ENCODE peak calls at places on chromosomes 4 and X, in seven cellular contexts. C is astrocyte of the cerebellum, J is pancreas, S is upper lobe of right lung, Y is AG10803, X is thyroid gland, H is hepatocyte. D is an unnamed sample.

GRCh38 chrX:128816919-128817318 is 706.4 kb downstream of the SMARCA1 start:
- DNase-seq in C (no peak), H (peak), J (no peak), X (no peak), S (no peak), Y (no peak), D (no peak)

GRCh38 chr4:27886075-27886474 is 1025.4 kb downstream of the STIM2 start:
- DNase-seq in X (no peak), J (no peak), S (no peak), Y (no peak), H (no peak), C (no peak), D (no peak)

GRCh38 chr4:80295331-80295730 is 28.9 kb downstream of the FGF5 start:
- DNase-seq in S (no peak), X (no peak), C (no peak), J (no peak), H (no peak), Y (no peak), D (no peak)

GRCh38 chrX:155048997-155049619 is 21.8 kb downstream of the CMC4 start:
- DNase-seq in H (peak), J (peak), Y (peak), S (no peak), C (no peak), X (peak), D (no peak)

GRCh38 chrX:8404958-8405357 is 59.7 kb upstream of the VCX3B start:
- DNase-seq in Y (no peak), X (peak), C (no peak), H (no peak), S (no peak), J (no peak), D (no peak)

GRCh38 chr4:86338989-86339388 is 20.9 kb downstream of the MAPK10 start:
- DNase-seq in J (no peak), S (no peak), H (peak), X (no peak), C (peak), Y (peak), D (no peak)

GRCh38 chrX:13432776-13433605 is 113.1 kb upstream of the ATXN3L start:
- DNase-seq in X (no peak), C (no peak), Y (peak), J (no peak), S (no peak), H (peak), D (no peak)

GRCh38 chr4:82005153-82005552 is 368.6 kb downstream of the HNRNPD start:
- DNase-seq in H (no peak), C (no peak), Y (no peak), S (no peak), J (no peak), X (no peak), D (peak)

GRCh38 chr4:86592553-86593249 is 1.4 kb upstream of the PTPN13 start:
- DNase-seq in Y (no peak), C (no peak), S (no peak), X (no peak), J (no peak), H (no peak), D (no peak)

GRCh38 chr4:95267081-95267480 is 281.7 kb downstream of the UNC5C start:
- DNase-seq in S (no peak), H (no peak), Y (peak), X (no peak), C (peak), J (no peak), D (no peak)

GRCh38 chrX:141814213-141814857 is 23.8 kb upstream of the MAGEC3 start:
- DNase-seq in S (no peak), X (no peak), J (peak), H (peak), C (no peak), Y (no peak), D (no peak)

GRCh38 chrX:150683536-150684146 is 9.6 kb upstream of the MTMR1 start:
- DNase-seq in X (no peak), Y (no peak), C (no peak), J (no peak), S (no peak), H (peak), D (no peak)

GRCh38 chr4:137471461-137471860 is 60.8 kb downstream of the PCDH18 start:
- DNase-seq in J (no peak), C (no peak), S (no peak), Y (peak), X (no peak), H (no peak), D (no peak)

GRCh38 chr4:139921551-139922184 is 232.3 kb downstream of the MAML3 start:
- DNase-seq in C (no peak), H (no peak), S (peak), X (peak), J (peak), Y (no peak), D (no peak)

GRCh38 chr4:726235-726787 is 20.7 kb downstream of the PCGF3 start:
- DNase-seq in S (no peak), H (no peak), C (no peak), Y (peak), X (no peak), J (no peak), D (no peak)

GRCh38 chrX:48919360-48919821 is 567 bp upstream of the PIM2 start:
- DNase-seq in H (no peak), J (no peak), Y (no peak), S (no peak), X (no peak), C (no peak), D (no peak)

GRCh38 chrX:48918644-48919340 is at the start of gene PIM2:
- DNase-seq in H (peak), Y (peak), X (peak), S (peak), J (peak), C (peak), D (peak)

GRCh38 chrX:48920713-48921104 is 1.9 kb upstream of the PIM2 start:
- DNase-seq in C (no peak), X (no peak), H (no peak), Y (no peak), J (no peak), S (no peak), D (no peak)

GRCh38 chrX:48918303-48918643 is 551 bp downstream of the PIM2 start:
- DNase-seq in H (no peak), Y (no peak), C (no peak), J (no peak), S (no peak), X (no peak), D (no peak)

GRCh38 chrX:48919947-48920712 is 1.3 kb upstream of the PIM2 start:
- DNase-seq in X (no peak), Y (no peak), H (no peak), C (no peak), J (no peak), S (no peak), D (no peak)
- H3K4me3 ChIP-seq in X (no peak), Y (no peak), H (no peak), C (no peak), J (no peak), S (peak), D (no peak)

GRCh38 chr4:55186123-55186522 is 60.7 kb upstream of the KDR start:
- DNase-seq in X (no peak), Y (no peak), S (no peak), C (no peak), J (no peak), H (no peak), D (no peak)
- TF ChIP-seq CTCF in X (no peak), Y (no peak), S (no peak), C (peak), J (no peak), H (peak), D (peak)

DNA sequence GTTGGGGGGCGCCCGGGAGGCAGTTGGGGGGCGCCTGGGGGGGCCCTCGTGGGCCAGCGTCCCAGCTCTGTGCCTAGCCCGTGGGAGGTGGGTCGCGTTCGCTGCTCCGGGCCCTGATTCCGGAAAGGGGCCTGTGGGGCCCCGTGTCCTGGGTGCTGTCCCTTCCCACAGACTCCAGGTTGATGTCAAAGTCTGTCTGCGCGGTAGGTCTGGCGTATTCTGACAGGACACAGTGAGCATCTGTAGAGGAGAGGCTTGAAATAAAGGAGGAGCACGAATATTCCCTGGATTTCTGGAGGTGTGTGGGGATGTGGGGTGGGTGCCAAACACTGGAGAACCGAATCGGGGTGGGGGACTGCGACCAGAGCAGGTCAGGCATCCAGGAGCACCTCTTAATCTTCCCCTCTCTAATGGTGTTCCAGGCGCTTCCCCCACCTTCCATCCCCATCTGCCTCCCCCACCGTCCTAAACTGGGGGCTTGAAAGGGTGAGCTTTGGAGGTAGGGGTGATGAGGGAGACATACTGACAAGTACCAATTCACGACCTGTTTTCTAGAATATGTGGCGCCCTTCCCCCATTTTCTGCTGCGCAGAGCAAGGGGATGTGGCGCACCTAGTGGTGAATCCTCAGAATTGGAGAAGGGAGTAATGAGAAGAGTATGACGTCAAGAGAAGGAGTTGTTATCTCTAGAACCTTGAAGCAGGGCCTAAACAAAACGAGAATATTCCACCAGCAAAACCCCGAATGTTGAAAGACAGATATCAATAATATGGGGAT is 873 bp downstream of the GPRASP1 start:
- DNase-seq in J (no peak), S (no peak), X (peak), Y (peak), C (no peak), H (peak), D (no peak)
- H3K4me3 ChIP-seq in J (peak), S (peak), X (peak), Y (peak), C (peak), H (peak), D (peak)

GRCh38 chr4:46270986-46271596 is 118.8 kb downstream of the GABRA2 start:
- DNase-seq in Y (peak), C (peak), S (no peak), X (no peak), H (peak), J (no peak), D (no peak)
- TF ChIP-seq CTCF in Y (peak), C (peak), S (peak), X (peak), H (peak), J (peak), D (peak)

D was measured in retinal pigment epithelial cell.